ENCODE peak calls at places on chromosomes 16 and 17, in eight cellular contexts. Z is pancreas, O is endodermal cell, N is PC-3, Y is prostate gland, K is transverse colon, M is neuronal stem cell, C is uterus. A is an unnamed sample.

GRCh38 chr16:84967828-84968227 is 43.5 kb downstream of the ZDHHC7 start:
- DNase-seq in O (no peak), M (no peak), C (peak), Z (no peak), Y (no peak), N (no peak), K (no peak), A (no peak)

GRCh38 chr16:28298511-28298878 is 6.2 kb downstream of the SBK1 start:
- DNase-seq in M (no peak), Z (no peak), K (no peak), C (no peak), O (peak), Y (no peak), N (no peak), A (no peak)

GRCh38 chr17:13024526-13025263 is 6.9 kb upstream of the ELAC2 start:
- DNase-seq in M (peak), Y (peak), Z (peak), K (peak), C (peak), O (peak), N (peak), A (no peak)

GRCh38 chr17:34885076-34885475 is 76.2 kb downstream of the CCT6B start:
- DNase-seq in C (no peak), N (no peak), K (no peak), M (no peak), O (no peak), Z (no peak), Y (no peak), A (no peak)

GRCh38 chr17:49926886-49927285 is 42.1 kb upstream of the DLX4 start:
- DNase-seq in N (no peak), C (no peak), K (no peak), M (no peak), O (no peak), Y (no peak), Z (no peak), A (no peak)

GRCh38 chr16:56288019-56288418 is 96.7 kb downstream of the GNAO1 start:
- DNase-seq in N (no peak), C (no peak), O (no peak), Z (no peak), K (no peak), Y (no peak), M (no peak), A (no peak)

GRCh38 chr16:1286492-1287094 is 22.8 kb upstream of the UBE2I start:
- DNase-seq in K (no peak), N (no peak), C (no peak), Y (no peak), O (no peak), M (no peak), Z (no peak), A (no peak)

GRCh38 chr16:2702871-2703745 is 16.9 kb downstream of the PRSS27 start:
- DNase-seq in Z (no peak), N (no peak), C (no peak), K (no peak), Y (peak), O (no peak), M (no peak), A (peak)

GRCh38 chr17:72336804-72337070 is 215.9 kb downstream of the SOX9 start:
- DNase-seq in Z (no peak), O (no peak), N (no peak), M (no peak), C (no peak), K (no peak), Y (no peak), A (no peak)

GRCh38 chr17:55668581-55668980 is 54.1 kb downstream of the TMEM100 start:
- DNase-seq in Y (no peak), M (no peak), Z (no peak), C (no peak), O (no peak), N (no peak), K (no peak), A (no peak)

GRCh38 chr16:2698996-2699750 is 16.9 kb downstream of the KCTD5 start:
- DNase-seq in Z (no peak), O (no peak), Y (no peak), N (no peak), M (no peak), K (no peak), C (no peak), A (no peak)

GRCh38 chr17:83083368-83084201 is 4.2 kb downstream of the METRNL start:
- DNase-seq in Z (no peak), O (peak), K (no peak), M (no peak), N (peak), C (peak), Y (no peak), A (no peak)

GRCh38 chr16:15764112-15764511 is 92.7 kb downstream of the MYH11 start:
- DNase-seq in K (no peak), M (no peak), C (no peak), Y (no peak), O (no peak), Z (no peak), N (no peak), A (no peak)

DNA sequence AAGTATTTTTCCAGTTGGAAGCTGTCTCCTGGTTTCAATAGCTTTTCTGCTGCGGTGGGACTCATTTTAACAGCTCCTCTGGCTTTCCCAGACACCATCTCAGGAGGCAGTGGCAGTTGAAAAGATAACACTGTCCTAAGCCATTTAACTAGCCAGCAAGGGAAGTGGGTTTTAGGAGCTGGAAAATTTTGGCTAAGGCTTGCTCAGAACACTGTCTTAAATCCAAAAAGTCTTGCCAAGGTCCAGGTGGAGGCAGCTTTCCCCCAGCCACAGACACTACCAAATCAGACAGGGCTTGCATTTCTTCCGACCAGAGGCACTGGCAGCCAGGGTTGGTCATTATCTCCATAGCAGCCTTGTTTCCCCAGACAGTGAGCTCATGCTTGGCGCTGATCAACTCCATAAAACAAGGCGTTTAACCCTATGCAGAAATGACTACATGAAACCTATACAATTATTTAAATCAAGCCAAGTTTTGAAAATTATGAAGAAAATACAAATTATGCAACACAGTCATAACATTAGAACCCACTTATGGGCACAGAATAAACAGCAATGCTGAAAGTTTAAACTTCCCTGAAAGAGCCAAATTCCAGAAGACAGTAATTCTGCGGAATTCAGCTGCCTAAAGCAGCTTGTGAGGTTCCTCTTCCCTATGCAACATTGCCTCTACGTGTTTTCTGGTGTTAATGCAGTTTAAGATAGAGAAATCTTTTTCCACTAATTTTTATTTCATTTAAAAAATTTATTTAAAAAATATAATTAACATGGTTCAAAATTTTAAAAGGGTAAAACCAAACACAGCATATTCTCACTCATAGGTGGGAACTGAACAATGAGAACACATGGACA is 25.0 kb downstream of the GABARAPL2 start:
- DNase-seq in N (no peak), C (peak), Y (peak), O (no peak), K (peak), M (no peak), Z (no peak), A (no peak)
- H3K27ac ChIP-seq in N (no peak), C (peak), Y (peak), O (peak), K (peak), M (no peak), Z (no peak), A (no peak)

GRCh38 chr16:71482569-71482968 is 6.6 kb downstream of the ZNF19 start:
- DNase-seq in M (no peak), O (no peak), C (no peak), K (no peak), Y (no peak), N (no peak), Z (no peak), A (no peak)
- H3K27ac ChIP-seq in M (no peak), O (no peak), C (no peak), K (no peak), Y (no peak), N (no peak), Z (no peak), A (no peak)

DNA sequence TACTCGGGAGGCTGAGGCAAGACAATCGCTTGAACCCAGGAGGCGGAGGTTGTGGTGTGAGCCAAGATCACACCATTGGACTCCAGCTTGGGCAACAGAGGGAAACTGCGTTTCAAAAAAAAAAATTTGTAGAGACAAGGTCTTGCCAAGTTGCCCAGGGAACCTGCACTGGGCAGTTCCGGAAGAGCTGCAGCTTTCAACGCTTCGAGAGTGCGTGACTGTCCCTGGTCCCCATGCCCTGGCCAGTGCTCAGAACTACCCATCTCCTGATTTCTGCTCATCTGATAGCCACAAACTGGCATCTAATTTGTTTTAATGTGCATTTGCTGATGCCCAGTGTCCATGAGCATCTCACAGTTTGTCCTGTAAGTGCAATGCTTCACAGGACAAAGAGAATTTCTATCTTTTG is 4.0 kb downstream of the ACTG1 start:
- DNase-seq in Z (no peak), M (no peak), Y (no peak), K (no peak), O (peak), N (peak), C (no peak), A (no peak)
- H3K27ac ChIP-seq in Z (no peak), M (peak), Y (peak), K (peak), O (no peak), N (no peak), C (peak), A (no peak)

GRCh38 chr17:27616414-27616813 is 14.6 kb upstream of the LGALS9 start:
- DNase-seq in N (no peak), Z (no peak), K (no peak), M (no peak), Y (no peak), O (no peak), C (no peak), A (no peak)

GRCh38 chr17:27612160-27612767 is 18.7 kb upstream of the LGALS9 start:
- DNase-seq in C (no peak), Y (no peak), Z (no peak), K (no peak), M (no peak), O (no peak), N (no peak), A (no peak)

GRCh38 chr17:27610304-27610676 is 20.7 kb upstream of the LGALS9 start:
- DNase-seq in M (no peak), Y (no peak), O (no peak), K (no peak), N (no peak), Z (no peak), C (no peak), A (no peak)

GRCh38 chr17:27615121-27615520 is 15.9 kb upstream of the LGALS9 start:
- DNase-seq in Y (no peak), K (no peak), M (no peak), Z (no peak), O (no peak), N (no peak), C (no peak), A (no peak)

GRCh38 chr17:27613425-27613824 is 17.6 kb upstream of the LGALS9 start:
- DNase-seq in K (no peak), Y (no peak), Z (no peak), C (no peak), N (no peak), M (no peak), O (no peak), A (no peak)
- H3K27ac ChIP-seq in K (no peak), Y (no peak), Z (no peak), C (peak), N (no peak), M (no peak), O (no peak), A (no peak)

GRCh38 chr17:1386265-1386664 is 13.8 kb downstream of the YWHAE start:
- DNase-seq in Z (no peak), C (no peak), K (no peak), O (no peak), M (no peak), N (no peak), Y (no peak), A (no peak)

GRCh38 chr17:1384881-1385280 is 15.1 kb downstream of the YWHAE start:
- DNase-seq in K (no peak), Y (no peak), Z (no peak), C (no peak), N (no peak), M (no peak), O (no peak), A (no peak)

GRCh38 chr17:1391577-1391976 is 8.4 kb downstream of the YWHAE start:
- DNase-seq in Y (no peak), O (no peak), C (no peak), N (no peak), M (no peak), K (no peak), Z (no peak), A (no peak)

GRCh38 chr17:1390422-1391367 is 9.3 kb downstream of the YWHAE start:
- DNase-seq in Y (no peak), Z (no peak), C (peak), M (no peak), K (no peak), O (no peak), N (no peak), A (no peak)
- H3K27ac ChIP-seq in Y (no peak), Z (peak), C (peak), M (no peak), K (peak), O (no peak), N (no peak), A (no peak)

DNA sequence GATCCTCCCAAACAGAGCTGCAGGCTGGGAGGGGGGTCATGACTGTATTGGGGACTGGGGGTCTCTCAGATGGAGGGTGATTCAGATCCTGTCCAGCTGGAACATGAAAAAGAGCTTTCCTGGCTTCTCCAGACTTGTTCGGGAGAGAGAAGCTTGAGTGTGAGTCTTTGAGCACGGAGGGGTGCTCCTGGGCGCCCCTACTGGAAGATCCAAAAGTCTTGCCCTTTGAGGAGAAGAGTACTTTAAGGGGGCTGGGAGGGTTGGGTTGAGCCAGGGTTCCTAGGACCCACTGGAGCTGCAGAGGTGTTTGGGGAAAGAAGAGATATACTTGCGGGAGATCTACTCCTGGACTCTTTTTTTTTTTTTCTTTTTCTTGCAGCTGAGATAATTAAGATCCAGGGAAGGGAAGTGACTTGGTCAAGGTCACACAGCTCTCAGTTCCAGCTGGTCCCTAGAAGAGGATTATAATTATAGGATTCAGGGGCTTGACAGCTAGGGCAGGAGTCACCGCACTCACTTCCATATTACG is 8.4 kb downstream of the RARA start:
- DNase-seq in C (peak), M (no peak), O (peak), N (peak), Y (no peak), Z (no peak), K (peak), A (no peak)
- H3K27ac ChIP-seq in C (peak), M (no peak), O (peak), N (peak), Y (peak), Z (peak), K (peak), A (no peak)

DNA sequence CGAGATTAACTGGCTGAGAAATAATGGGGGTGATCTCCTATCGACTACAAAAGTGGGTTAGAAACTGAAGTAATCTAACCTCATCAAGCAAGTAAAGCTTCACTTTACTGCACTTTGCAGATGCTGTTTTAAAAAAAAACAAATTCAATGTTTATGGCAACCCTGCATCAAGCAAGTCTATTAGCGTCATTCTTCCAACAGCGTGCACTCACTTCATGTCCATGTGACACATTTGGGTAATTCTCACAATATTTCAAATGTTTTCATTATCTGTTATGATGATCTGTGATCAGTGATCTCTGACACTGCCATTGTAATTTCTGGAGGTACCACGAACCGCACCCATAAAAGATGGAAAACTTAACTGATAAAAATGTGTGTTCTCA is 70.8 kb downstream of the KANSL1 start:
- DNase-seq in K (no peak), M (no peak), C (no peak), N (no peak), O (no peak), Z (no peak), Y (no peak), A (no peak)
- H3K27ac ChIP-seq in K (no peak), M (no peak), C (no peak), N (no peak), O (no peak), Z (no peak), Y (no peak), A (peak)

DNA sequence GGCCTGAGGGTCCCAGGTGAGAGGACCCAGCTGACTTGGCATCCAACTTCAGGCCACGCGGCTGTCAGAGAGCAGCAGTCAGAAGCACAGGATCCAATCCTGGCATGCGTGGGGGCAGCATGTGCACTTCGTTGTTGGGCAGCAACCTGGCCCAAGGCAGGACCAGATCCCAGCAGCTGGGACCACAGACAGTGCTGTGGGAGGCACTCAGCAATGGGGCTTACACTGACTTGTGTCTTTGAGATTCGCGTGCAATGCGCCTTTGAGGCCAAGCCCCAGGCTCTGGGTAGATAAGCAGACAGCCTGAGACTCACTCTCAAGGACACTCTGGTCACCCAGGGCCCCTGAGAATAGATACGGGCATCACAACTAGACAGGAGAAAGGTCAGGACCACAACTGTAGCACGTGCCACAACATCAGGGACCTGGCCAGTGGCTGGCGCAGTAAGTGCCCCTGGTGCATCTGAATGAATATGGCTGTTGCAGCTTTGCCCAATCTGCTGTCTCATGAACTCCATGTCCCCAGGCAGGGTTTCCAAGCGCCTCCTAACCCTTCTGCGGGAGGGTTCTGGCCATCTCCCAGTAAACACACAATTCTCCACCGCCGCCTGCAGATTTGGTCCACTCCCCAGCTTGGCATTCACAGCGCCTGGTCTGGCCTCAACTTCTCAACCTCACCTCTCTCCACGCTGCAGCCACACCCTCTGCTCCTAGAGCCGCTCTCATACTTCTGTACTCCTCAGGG is 3.2 kb downstream of the PAM16 start:
- DNase-seq in K (no peak), M (no peak), C (no peak), N (no peak), Y (no peak), Z (no peak), O (no peak), A (no peak)
- H3K27ac ChIP-seq in K (no peak), M (no peak), C (no peak), N (no peak), Y (no peak), Z (no peak), O (no peak), A (no peak)

GRCh38 chr16:7405166-7405565 is 72.5 kb downstream of the RBFOX1 start:
- DNase-seq in C (no peak), M (peak), Y (no peak), K (no peak), Z (peak), N (peak), O (peak), A (no peak)

GRCh38 chr16:7408700-7409340 is 76.2 kb downstream of the RBFOX1 start:
- DNase-seq in O (peak), N (no peak), Z (no peak), C (no peak), K (no peak), M (no peak), Y (no peak), A (no peak)

GRCh38 chr16:7399296-7399695 is 66.7 kb downstream of the RBFOX1 start:
- DNase-seq in C (no peak), K (no peak), O (no peak), Z (no peak), N (no peak), M (no peak), Y (no peak), A (no peak)

GRCh38 chr16:7400117-7400890 is 67.7 kb downstream of the RBFOX1 start:
- DNase-seq in C (no peak), N (no peak), K (no peak), Z (no peak), M (no peak), O (no peak), Y (no peak), A (no peak)

DNA sequence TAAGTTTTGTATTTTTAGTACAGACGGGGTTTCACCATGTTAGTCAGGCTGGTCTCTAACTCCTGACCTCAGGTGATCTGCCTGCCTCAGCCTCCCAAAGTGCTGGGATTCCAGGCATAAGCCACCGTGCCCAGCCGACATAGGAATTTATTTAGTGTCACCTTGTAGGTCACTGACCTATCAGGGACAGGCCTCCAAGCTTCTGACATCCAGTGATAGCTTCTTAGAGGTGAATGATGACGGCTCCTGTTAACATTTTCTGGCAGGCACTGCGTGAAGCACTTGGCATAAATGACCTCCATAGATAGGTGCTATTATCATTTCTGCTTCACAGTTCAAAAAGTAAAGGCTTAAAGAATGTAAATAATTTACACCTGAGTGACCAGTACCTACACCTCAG is 71.6 kb downstream of the RBFOX1 start:
- DNase-seq in C (no peak), M (no peak), N (no peak), K (no peak), Y (no peak), O (peak), Z (no peak), A (no peak)
- H3K27ac ChIP-seq in C (no peak), M (no peak), N (no peak), K (no peak), Y (no peak), O (no peak), Z (no peak), A (no peak)

A was measured in substantia nigra.